ENCODE peak calls at places on chromosome 21, in eight cellular contexts. U is Calu3, N is MCF 10A, Z is lower lobe of right lung, I is upper lobe of left lung, E is progenitor cell of endocrine pancreas, P is A549, A is testis. W is an unnamed sample.

GRCh38 chr21:46126321-46127238 is 28.7 kb downstream of the COL6A2 start:
- DNase-seq in Z (peak), U (no peak), A (peak), P (no peak), E (no peak), I (peak), N (no peak), W (peak)

GRCh38 chr21:42219606-42220137 is 732 bp downstream of the ABCG1 start:
- DNase-seq in I (no peak), N (no peak), U (no peak), E (no peak), P (no peak), A (peak), Z (peak), W (peak)

GRCh38 chr21:32463367-32463766 is 50.9 kb downstream of the EVA1C start:
- DNase-seq in A (no peak), E (no peak), U (peak), P (peak), N (peak), Z (no peak), I (no peak), W (no peak)

GRCh38 chr21:42621166-42621827 is 32.1 kb upstream of the PDE9A start:
- DNase-seq in I (peak), A (no peak), Z (peak), P (no peak), N (no peak), E (no peak), U (no peak), W (no peak)

GRCh38 chr21:14046401-14046800 is 164.4 kb downstream of the LIPI start:
- DNase-seq in A (no peak), P (no peak), E (no peak), U (no peak), I (no peak), N (no peak), Z (no peak), W (no peak)

GRCh38 chr21:30408782-30409494 is 13.1 kb downstream of the KRTAP13-1 start:
- DNase-seq in P (peak), E (peak), Z (peak), N (peak), U (peak), A (peak), I (peak), W (peak)

GRCh38 chr21:28884481-28884880 is 108.2 kb downstream of the LTN1 start:
- DNase-seq in I (no peak), P (no peak), A (no peak), Z (no peak), E (no peak), N (peak), U (no peak), W (no peak)

GRCh38 chr21:30713786-30714185 is 4.8 kb downstream of the KRTAP21-3 start:
- DNase-seq in N (no peak), Z (no peak), E (no peak), I (no peak), P (no peak), A (no peak), U (no peak), W (no peak)

GRCh38 chr21:46161800-46162592 is 6.6 kb upstream of the FTCD start:
- DNase-seq in N (no peak), U (no peak), P (no peak), E (no peak), I (no peak), A (peak), Z (no peak), W (no peak)

GRCh38 chr21:46066843-46067331 is 31.0 kb upstream of the COL6A2 start:
- DNase-seq in P (no peak), U (no peak), N (no peak), I (no peak), A (peak), E (no peak), Z (peak), W (no peak)

GRCh38 chr21:32070693-32071330 is 198.0 kb downstream of the HUNK start:
- DNase-seq in I (no peak), U (no peak), E (no peak), Z (no peak), N (no peak), A (no peak), P (no peak), W (no peak)

GRCh38 chr21:41648591-41649031 is 118.2 kb downstream of the RIPK4 start:
- DNase-seq in A (no peak), Z (no peak), P (no peak), U (no peak), E (no peak), N (peak), I (no peak), W (no peak)

GRCh38 chr21:14074177-14074576 is 136.6 kb downstream of the LIPI start:
- DNase-seq in U (no peak), N (no peak), I (no peak), A (no peak), E (no peak), Z (no peak), P (no peak), W (no peak)

GRCh38 chr21:43191521-43191920 is 22.7 kb downstream of the CRYAA start:
- DNase-seq in P (no peak), E (peak), A (peak), I (no peak), N (no peak), Z (no peak), U (no peak), W (no peak)

GRCh38 chr21:42411197-42411869 is 7.6 kb downstream of the UBASH3A start:
- DNase-seq in E (no peak), P (peak), I (no peak), Z (no peak), U (no peak), N (no peak), A (no peak), W (no peak)

GRCh38 chr21:33115586-33116541 is 45.9 kb downstream of the OLIG1 start:
- DNase-seq in E (no peak), P (no peak), Z (no peak), A (peak), I (no peak), U (no peak), N (no peak), W (no peak)

GRCh38 chr21:45910548-45911221 is 70.9 kb upstream of the COL6A1 start:
- DNase-seq in P (no peak), E (no peak), U (peak), N (peak), I (no peak), Z (no peak), A (peak), W (no peak)

GRCh38 chr21:20739421-20739820 is 258.8 kb upstream of the NCAM2 start:
- DNase-seq in P (no peak), U (no peak), E (no peak), I (no peak), N (peak), A (no peak), Z (no peak), W (peak)

GRCh38 chr21:31034378-31034777 is 3.9 kb downstream of the KRTAP19-8 start:
- DNase-seq in I (no peak), P (no peak), E (no peak), U (no peak), A (no peak), Z (no peak), N (no peak), W (no peak)

DNA sequence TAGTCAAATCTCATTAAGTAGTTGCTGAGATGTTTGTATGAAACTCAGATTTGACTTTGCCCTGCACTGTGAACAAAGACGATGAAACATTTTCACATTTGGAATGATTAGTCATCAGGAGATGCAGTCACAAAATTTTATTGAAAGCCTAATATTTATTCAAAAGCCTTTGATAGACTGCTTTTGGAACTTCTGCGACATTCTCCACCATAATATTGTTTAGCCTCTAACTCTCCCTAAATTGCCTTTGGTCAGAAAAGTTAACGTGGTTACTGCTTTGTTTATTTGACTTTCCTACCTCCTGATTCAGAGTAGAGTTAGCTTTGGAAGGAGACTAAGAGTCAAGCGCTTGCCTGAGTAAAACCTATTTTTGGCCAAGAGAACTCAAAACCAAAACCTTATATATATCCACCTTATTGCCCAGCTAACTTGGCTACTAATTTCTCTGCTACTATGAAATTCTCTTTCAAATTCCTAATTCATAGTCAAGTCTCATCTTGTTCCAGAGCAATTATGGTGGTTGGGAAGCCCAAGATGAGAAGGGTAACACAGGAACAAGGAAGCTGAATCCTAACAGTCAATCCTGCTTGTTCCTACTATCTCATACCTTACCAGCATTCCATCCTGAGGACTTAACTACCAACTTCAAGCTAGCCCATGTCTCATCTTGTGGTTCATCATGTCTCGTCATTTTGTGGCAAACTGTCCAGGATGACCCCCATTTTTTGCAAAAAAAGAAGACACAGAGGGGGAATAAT is 429.6 kb downstream of the USP25 start:
- DNase-seq in P (peak), I (no peak), Z (no peak), N (no peak), U (no peak), A (no peak), E (no peak), W (no peak)
- TF ChIP-seq CTCF in P (no peak), I (no peak), Z (no peak), N (no peak), U (no peak), A (no peak), E (no peak), W (no peak)

DNA sequence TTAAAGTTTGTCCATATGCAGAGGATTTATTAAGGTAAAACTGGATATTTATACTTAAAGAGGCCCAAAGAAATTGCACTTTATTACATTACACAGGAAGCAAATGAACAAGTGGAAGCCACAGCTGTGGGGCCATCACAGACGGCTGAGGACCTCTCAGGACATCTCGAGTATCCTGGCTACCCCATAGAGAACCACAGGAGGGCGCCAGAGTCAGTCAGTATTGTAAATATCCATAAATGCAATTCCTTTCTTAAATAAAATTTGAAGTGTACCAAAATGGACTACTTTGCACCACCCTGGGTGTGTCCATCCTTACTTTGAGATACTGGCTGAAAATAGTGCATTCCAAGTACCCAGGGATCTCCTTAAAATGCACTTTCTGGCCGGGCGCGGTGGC is 257.2 kb downstream of the MRPL39 start:
- DNase-seq in P (no peak), E (no peak), A (peak), N (peak), I (no peak), U (no peak), Z (no peak), W (peak)
- TF ChIP-seq CTCF in P (no peak), E (peak), A (no peak), N (peak), I (no peak), U (no peak), Z (peak), W (peak)

GRCh38 chr21:38691626-38692025 is 114.1 kb upstream of the ETS2 start:
- DNase-seq in N (no peak), A (no peak), P (no peak), E (no peak), I (no peak), U (no peak), Z (no peak), W (no peak)

GRCh38 chr21:38699048-38699447 is 106.7 kb upstream of the ETS2 start:
- DNase-seq in I (no peak), P (no peak), N (no peak), E (no peak), Z (no peak), A (no peak), U (no peak), W (peak)

GRCh38 chr21:38702196-38702595 is 103.5 kb upstream of the ETS2 start:
- DNase-seq in A (no peak), U (no peak), I (no peak), E (no peak), N (no peak), Z (no peak), P (no peak), W (no peak)

DNA sequence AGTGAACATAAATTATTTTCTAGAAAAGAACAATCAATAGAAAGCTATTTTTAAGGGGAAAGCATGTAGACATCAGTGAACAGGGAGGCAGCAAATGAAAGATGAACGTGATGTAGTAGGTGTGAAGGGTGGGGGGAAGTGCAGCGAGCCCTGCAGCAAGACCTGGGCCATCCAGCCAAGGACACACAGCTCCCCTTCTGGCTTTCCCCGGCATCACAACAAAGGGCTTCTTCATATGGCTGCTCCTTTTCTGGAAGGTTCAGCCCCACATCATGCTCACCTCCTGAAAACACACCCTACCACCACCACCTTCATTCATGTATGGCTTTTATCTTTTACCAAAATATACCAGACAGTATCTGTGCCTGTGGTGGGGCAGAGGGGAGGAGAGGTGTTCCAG is 109.1 kb upstream of the ETS2 start:
- DNase-seq in N (no peak), Z (no peak), E (no peak), U (no peak), A (no peak), I (no peak), P (no peak), W (no peak)
- TF ChIP-seq CTCF in N (no peak), Z (no peak), E (peak), U (no peak), A (no peak), I (no peak), P (no peak), W (no peak)

GRCh38 chr21:44741921-44742320 is 30.5 kb upstream of the TSPEAR start:
- DNase-seq in I (no peak), P (no peak), Z (no peak), E (no peak), U (no peak), A (no peak), N (no peak), W (no peak)

GRCh38 chr21:44739316-44739715 is 27.9 kb upstream of the TSPEAR start:
- DNase-seq in Z (no peak), P (no peak), U (no peak), N (no peak), I (no peak), A (no peak), E (no peak), W (no peak)

GRCh38 chr21:44740721-44741120 is 29.3 kb upstream of the TSPEAR start:
- DNase-seq in P (no peak), A (no peak), I (no peak), E (no peak), Z (no peak), N (no peak), U (no peak), W (no peak)

GRCh38 chr21:44738621-44739020 is 27.2 kb upstream of the TSPEAR start:
- DNase-seq in Z (no peak), A (no peak), P (no peak), N (no peak), E (no peak), U (no peak), I (no peak), W (no peak)

GRCh38 chr21:44742418-44743153 is 31.2 kb upstream of the TSPEAR start:
- DNase-seq in A (no peak), U (no peak), N (peak), I (no peak), Z (no peak), P (peak), E (no peak), W (no peak)
- TF ChIP-seq CTCF in A (no peak), U (no peak), N (peak), I (no peak), Z (peak), P (peak), E (peak), W (no peak)

GRCh38 chr21:35316933-35317332 is 267.8 kb upstream of the RUNX1 start:
- DNase-seq in U (no peak), I (no peak), P (no peak), Z (no peak), A (no peak), E (no peak), N (no peak), W (no peak)

GRCh38 chr21:35319684-35320083 is 270.6 kb upstream of the RUNX1 start:
- DNase-seq in I (no peak), Z (no peak), U (no peak), P (no peak), E (no peak), A (no peak), N (no peak), W (no peak)

GRCh38 chr21:35311985-35312384 is 262.9 kb upstream of the RUNX1 start:
- DNase-seq in U (no peak), E (no peak), I (no peak), P (no peak), Z (no peak), N (no peak), A (no peak), W (no peak)

GRCh38 chr21:35316456-35316855 is 267.4 kb upstream of the RUNX1 start:
- DNase-seq in E (no peak), U (no peak), N (no peak), I (no peak), P (no peak), Z (no peak), A (no peak), W (no peak)

DNA sequence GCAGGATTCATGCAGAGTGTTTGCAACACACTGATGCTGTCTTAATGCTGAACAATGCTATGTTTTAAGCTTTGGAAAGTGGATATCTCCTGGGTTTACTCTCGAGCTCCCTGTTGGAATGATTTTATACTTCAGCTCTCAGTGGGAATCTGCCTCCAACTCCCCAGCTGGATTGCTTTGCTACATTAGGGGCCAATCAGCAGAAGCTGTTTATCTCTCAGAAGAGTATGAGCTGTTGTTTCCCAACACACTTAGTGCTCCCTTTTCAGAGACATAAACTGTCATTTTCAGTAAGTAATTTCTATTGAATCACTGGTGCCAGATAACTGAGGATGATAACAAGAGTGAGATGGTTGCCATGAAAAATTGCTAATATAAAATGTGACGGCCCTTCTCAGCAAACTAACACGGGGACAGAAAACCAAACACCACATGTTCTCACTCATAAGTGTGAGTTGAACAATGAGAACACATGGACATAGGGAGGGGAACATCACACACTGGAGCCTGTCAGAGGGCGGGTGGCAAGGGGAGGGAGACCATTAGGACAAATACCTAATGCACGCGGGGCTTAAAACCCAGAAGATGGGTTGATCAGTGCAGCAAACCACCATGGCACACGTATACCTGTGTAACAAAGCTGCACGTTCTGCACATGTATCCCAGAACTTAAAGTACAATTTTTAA is 265.9 kb upstream of the RUNX1 start:
- DNase-seq in P (no peak), U (no peak), E (no peak), N (no peak), Z (no peak), I (no peak), A (no peak), W (no peak)
- TF ChIP-seq CTCF in P (no peak), U (no peak), E (no peak), N (no peak), Z (no peak), I (no peak), A (no peak), W (no peak)

W was measured in endothelial cell.